ENCODE peak calls at places on chromosomes 1 and 21, in ten cellular contexts. V, T, B, R, K, Z, Y, J, E and I are unnamed samples.

GRCh38 chr1:55478742-55479141 is 263.6 kb upstream of the USP24 start:
- DNase-seq in V (no peak), T (peak; percentile 60), B (peak; percentile 63), R (no peak), K (peak; percentile 64), Z (no peak), Y (peak; percentile 31), J (no peak), E (peak; percentile 20), I (peak; percentile 7)

GRCh38 chr1:50106095-50106761 is 2.5 kb upstream of the ELAVL4 start:
- DNase-seq in V (no peak), T (no peak), B (no peak), R (no peak), K (no peak), Z (no peak), Y (no peak), J (no peak), E (no peak), I (no peak)

GRCh38 chr1:229757226-229757625 is 131.2 kb downstream of the URB2 start:
- DNase-seq in V (no peak), T (no peak), B (no peak), R (no peak), K (no peak), Z (no peak), Y (peak; percentile 70), J (no peak), E (no peak), I (no peak)

GRCh38 chr1:221335161-221336101 is 406.5 kb downstream of the DUSP10 start:
- DNase-seq in V (peak; percentile 67), T (peak; percentile 82), B (no peak), R (no peak), K (peak; percentile 44), Z (peak; percentile 25), Y (peak; percentile 93), J (peak; percentile 97), E (no peak), I (peak; percentile 34)

GRCh38 chr1:206784471-206784903 is 12.2 kb upstream of the IL10 start:
- DNase-seq in V (no peak), T (no peak), B (no peak), R (peak; percentile 42), K (no peak), Z (no peak), Y (no peak), J (no peak), E (no peak), I (no peak)

GRCh38 chr1:226632169-226632884 is 83.8 kb downstream of the STUM start:
- DNase-seq in V (no peak), T (no peak), B (no peak), R (no peak), K (no peak), Z (no peak), Y (no peak), J (no peak), E (no peak), I (no peak)

GRCh38 chr1:10549919-10550656 is 75.3 kb downstream of the PEX14 start:
- DNase-seq in V (no peak), T (no peak), B (no peak), R (no peak), K (no peak), Z (no peak), Y (no peak), J (no peak), E (no peak), I (no peak)

GRCh38 chr1:17134036-17134435 is 14.8 kb upstream of the PADI2 start:
- DNase-seq in V (no peak), T (no peak), B (no peak), R (no peak), K (no peak), Z (no peak), Y (no peak), J (no peak), E (no peak), I (no peak)

GRCh38 chr1:50860702-50861101 is 99.4 kb downstream of the FAF1 start:
- DNase-seq in V (no peak), T (no peak), B (no peak), R (no peak), K (no peak), Z (no peak), Y (no peak), J (no peak), E (no peak), I (no peak)

GRCh38 chr1:25645641-25646400 is 29.2 kb downstream of the MAN1C1 start:
- DNase-seq in V (no peak), T (no peak), B (no peak), R (no peak), K (no peak), Z (no peak), Y (no peak), J (no peak), E (no peak), I (no peak)

GRCh38 chr1:155177918-155178281 is 4.3 kb downstream of the TRIM46 start:
- DNase-seq in V (no peak), T (no peak), B (no peak), R (no peak), K (no peak), Z (no peak), Y (no peak), J (no peak), E (no peak), I (no peak)

GRCh38 chr1:115134850-115135484 is 45.7 kb upstream of the TSPAN2 start:
- DNase-seq in V (peak; percentile 90), T (peak; percentile 81), B (no peak), R (no peak), K (peak; percentile 67), Z (peak; percentile 89), Y (peak; percentile 95), J (no peak), E (peak; percentile 75), I (peak; percentile 70)

GRCh38 chr1:225700164-225700740 is 47.3 kb upstream of the ENAH start:
- DNase-seq in V (peak; percentile 99), T (peak; percentile 97), B (no peak), R (no peak), K (peak; percentile 96), Z (peak; percentile 97), Y (peak; percentile 99), J (no peak), E (peak; percentile 99), I (peak; percentile 84)

GRCh38 chr21:45749974-45750373 is 106.4 kb downstream of the PCBP3 start:
- DNase-seq in V (no peak), T (no peak), B (no peak), R (no peak), K (no peak), Z (no peak), Y (no peak), J (no peak), E (no peak), I (no peak)

GRCh38 chr1:192575499-192576189 is at the start of gene RGS1:
- DNase-seq in V (no peak), T (no peak), B (peak; percentile 89), R (no peak), K (peak; percentile 33), Z (no peak), Y (no peak), J (peak; percentile 85), E (no peak), I (no peak)

GRCh38 chr1:229024528-229025119 is 246.3 kb upstream of the RAB4A start:
- DNase-seq in V (peak; percentile 70), T (peak; percentile 85), B (peak; percentile 62), R (no peak), K (peak; percentile 89), Z (peak; percentile 89), Y (peak; percentile 58), J (peak; percentile 44), E (peak; percentile 80), I (peak; percentile 67)

GRCh38 chr1:151472852-151473731 is 13.8 kb upstream of the POGZ start:
- DNase-seq in V (no peak), T (peak; percentile 65), B (no peak), R (no peak), K (peak; percentile 73), Z (peak; percentile 19), Y (no peak), J (peak; percentile 47), E (peak; percentile 55), I (peak; percentile 52)

GRCh38 chr1:198837276-198838021 is 198.6 kb downstream of the PTPRC start:
- DNase-seq in V (no peak), T (no peak), B (no peak), R (no peak), K (no peak), Z (no peak), Y (no peak), J (no peak), E (no peak), I (no peak)

GRCh38 chr1:203351037-203351625 is at the start of gene FMOD:
- DNase-seq in V (no peak), T (peak; percentile 76), B (no peak), R (no peak), K (peak; percentile 53), Z (no peak), Y (no peak), J (no peak), E (no peak), I (peak; percentile 69)

GRCh38 chr1:25909062-25909461 is 2.8 kb upstream of the STMN1 start:
- DNase-seq in V (no peak), T (no peak), B (no peak), R (no peak), K (no peak), Z (no peak), Y (no peak), J (peak; percentile 82), E (no peak), I (no peak)

GRCh38 chr1:229171934-229172333 is 99.0 kb upstream of the RAB4A start:
- DNase-seq in V (no peak), T (no peak), B (no peak), R (no peak), K (no peak), Z (no peak), Y (no peak), J (no peak), E (no peak), I (no peak)

GRCh38 chr1:65758128-65758527 is 34.6 kb upstream of the PDE4B start:
- DNase-seq in V (no peak), T (no peak), B (no peak), R (no peak), K (no peak), Z (no peak), Y (no peak), J (no peak), E (no peak), I (no peak)

GRCh38 chr1:182723195-182723594 is 38.8 kb upstream of the RGS8 start:
- DNase-seq in V (no peak), T (no peak), B (no peak), R (no peak), K (no peak), Z (no peak), Y (no peak), J (no peak), E (no peak), I (no peak)

GRCh38 chr1:116380499-116381316 is 7.7 kb downstream of the ATP1A1 start:
- DNase-seq in V (no peak), T (no peak), B (no peak), R (no peak), K (no peak), Z (no peak), Y (no peak), J (no peak), E (no peak), I (no peak)

GRCh38 chr1:201883786-201884185 is 4.9 kb upstream of the SHISA4 start:
- DNase-seq in V (no peak), T (peak; percentile 46), B (peak; percentile 87), R (no peak), K (peak; percentile 69), Z (no peak), Y (no peak), J (no peak), E (peak; percentile 38), I (no peak)

GRCh38 chr1:198196630-198197029 is 39.8 kb downstream of the NEK7 start:
- DNase-seq in V (no peak), T (no peak), B (no peak), R (no peak), K (no peak), Z (no peak), Y (no peak), J (no peak), E (no peak), I (no peak)

GRCh38 chr21:46667191-46667734 is 31.8 kb downstream of the PRMT2 start:
- DNase-seq in V (no peak), T (peak; percentile 20), B (peak; percentile 26), R (no peak), K (peak; percentile 50), Z (peak; percentile 11), Y (no peak), J (no peak), E (peak; percentile 31), I (peak; percentile 32)

GRCh38 chr1:61450454-61451213 is 274.3 kb downstream of the TM2D1 start:
- DNase-seq in V (no peak), T (peak; percentile 50), B (no peak), R (no peak), K (peak; percentile 56), Z (no peak), Y (no peak), J (no peak), E (no peak), I (no peak)